ENCODE peak calls at places on chromosomes 12 and 14, in five cellular contexts. One of them, this sample, is unnamed.

GRCh38 chr12:69275471-69275891 is 36.1 kb downstream of the CPSF6 start:
- DNase-seq in A172: no peak
- DNase-seq in GM10248: no peak
- DNase-seq in NCI-H446 treated with DMSO at 0.1 percent for 48 hours: peak
- DNase-seq in HFF-Myc: no peak
- DNase-seq in this sample: no peak

GRCh38 chr12:111340231-111340630 is 28.7 kb downstream of the PHETA1 start:
- DNase-seq in NCI-H446 treated with DMSO at 0.1 percent for 48 hours: no peak
- DNase-seq in HFF-Myc: no peak
- DNase-seq in A172: no peak
- DNase-seq in GM10248: no peak
- DNase-seq in this sample: no peak

GRCh38 chr14:46063872-46064271 is 587.7 kb downstream of the RPL10L start:
- DNase-seq in GM10248: no peak
- DNase-seq in A172: no peak
- DNase-seq in HFF-Myc: no peak
- DNase-seq in NCI-H446 treated with DMSO at 0.1 percent for 48 hours: peak
- DNase-seq in this sample: no peak

GRCh38 chr12:60216226-60216625 is 620.4 kb downstream of the SLC16A7 start:
- DNase-seq in HFF-Myc: no peak
- DNase-seq in NCI-H446 treated with DMSO at 0.1 percent for 48 hours: no peak
- DNase-seq in GM10248: no peak
- DNase-seq in A172: no peak
- DNase-seq in this sample: no peak

GRCh38 chr14:76793324-76793723 is 19.4 kb downstream of the ANGEL1 start:
- DNase-seq in A172: no peak
- DNase-seq in NCI-H446 treated with DMSO at 0.1 percent for 48 hours: no peak
- DNase-seq in GM10248: no peak
- DNase-seq in HFF-Myc: no peak
- DNase-seq in this sample: no peak

GRCh38 chr14:32808574-32809098 is 130.0 kb upstream of the NPAS3 start:
- DNase-seq in A172: peak
- DNase-seq in GM10248: no peak
- DNase-seq in HFF-Myc: no peak
- DNase-seq in NCI-H446 treated with DMSO at 0.1 percent for 48 hours: no peak
- DNase-seq in this sample: no peak

GRCh38 chr12:57735198-57735855 is 3.2 kb downstream of the AGAP2 start:
- DNase-seq in NCI-H446 treated with DMSO at 0.1 percent for 48 hours: no peak
- DNase-seq in A172: no peak
- DNase-seq in GM10248: no peak
- DNase-seq in HFF-Myc: no peak
- DNase-seq in this sample: no peak

GRCh38 chr14:92460916-92461579 is 52.5 kb upstream of the RIN3 start:
- DNase-seq in GM10248: no peak
- DNase-seq in A172: peak
- DNase-seq in NCI-H446 treated with DMSO at 0.1 percent for 48 hours: no peak
- DNase-seq in HFF-Myc: peak
- DNase-seq in this sample: no peak

GRCh38 chr12:131028587-131029338 is 75.1 kb downstream of the ADGRD1 start:
- DNase-seq in NCI-H446 treated with DMSO at 0.1 percent for 48 hours: no peak
- DNase-seq in A172: no peak
- DNase-seq in HFF-Myc: no peak
- DNase-seq in GM10248: no peak
- DNase-seq in this sample: no peak

GRCh38 chr12:26830783-26831601 is 2.0 kb downstream of the ITPR2 start:
- DNase-seq in GM10248: no peak
- DNase-seq in HFF-Myc: no peak
- DNase-seq in A172: no peak
- DNase-seq in NCI-H446 treated with DMSO at 0.1 percent for 48 hours: no peak
- DNase-seq in this sample: peak

GRCh38 chr14:81220488-81220766 is 332 bp downstream of the GTF2A1 start:
- DNase-seq in GM10248: no peak
- DNase-seq in NCI-H446 treated with DMSO at 0.1 percent for 48 hours: no peak
- DNase-seq in HFF-Myc: no peak
- DNase-seq in A172: no peak
- DNase-seq in this sample: no peak

GRCh38 chr12:25839470-25839869 is 119.0 kb upstream of the RASSF8 start:
- DNase-seq in HFF-Myc: no peak
- DNase-seq in A172: no peak
- DNase-seq in NCI-H446 treated with DMSO at 0.1 percent for 48 hours: no peak
- DNase-seq in GM10248: no peak
- DNase-seq in this sample: no peak

GRCh38 chr12:56840922-56841321 is 77.8 kb downstream of the HSD17B6 start:
- DNase-seq in HFF-Myc: no peak
- DNase-seq in A172: peak
- DNase-seq in NCI-H446 treated with DMSO at 0.1 percent for 48 hours: no peak
- DNase-seq in GM10248: no peak
- DNase-seq in this sample: no peak

GRCh38 chr12:25769076-25769945 is 189.2 kb upstream of the RASSF8 start:
- DNase-seq in HFF-Myc: peak
- DNase-seq in GM10248: no peak
- DNase-seq in A172: peak
- DNase-seq in NCI-H446 treated with DMSO at 0.1 percent for 48 hours: no peak
- DNase-seq in this sample: no peak

GRCh38 chr12:120497524-120498150 is 1.7 kb downstream of the DYNLL1 start:
- DNase-seq in NCI-H446 treated with DMSO at 0.1 percent for 48 hours: no peak
- DNase-seq in HFF-Myc: no peak
- DNase-seq in GM10248: no peak
- DNase-seq in A172: no peak
- DNase-seq in this sample: no peak

GRCh38 chr12:108611884-108612415 is 14.1 kb upstream of the TMEM119 start:
- DNase-seq in NCI-H446 treated with DMSO at 0.1 percent for 48 hours: no peak
- DNase-seq in A172: peak
- DNase-seq in HFF-Myc: no peak
- DNase-seq in GM10248: no peak
- DNase-seq in this sample: peak

GRCh38 chr12:49635036-49635435 is 11.7 kb downstream of the PRPF40B start:
- DNase-seq in NCI-H446 treated with DMSO at 0.1 percent for 48 hours: no peak
- DNase-seq in A172: no peak
- DNase-seq in GM10248: no peak
- DNase-seq in HFF-Myc: no peak
- DNase-seq in this sample: no peak

GRCh38 chr14:74712499-74713394 is at the start of the genes AREL1 and FCF1:
- DNase-seq in GM10248: peak
- DNase-seq in NCI-H446 treated with DMSO at 0.1 percent for 48 hours: no peak
- DNase-seq in A172: peak
- DNase-seq in HFF-Myc: peak
- DNase-seq in this sample: no peak

GRCh38 chr14:101820283-101820798 is 58.8 kb downstream of the PPP2R5C start:
- DNase-seq in NCI-H446 treated with DMSO at 0.1 percent for 48 hours: no peak
- DNase-seq in HFF-Myc: no peak
- DNase-seq in GM10248: peak
- DNase-seq in A172: no peak
- DNase-seq in this sample: no peak

GRCh38 chr14:44453433-44454171 is 53.5 kb downstream of the FSCB start:
- DNase-seq in HFF-Myc: no peak
- DNase-seq in GM10248: no peak
- DNase-seq in NCI-H446 treated with DMSO at 0.1 percent for 48 hours: peak
- DNase-seq in A172: no peak
- DNase-seq in this sample: no peak

GRCh38 chr14:77024171-77024627 is 4.3 kb downstream of the IRF2BPL start:
- DNase-seq in NCI-H446 treated with DMSO at 0.1 percent for 48 hours: no peak
- DNase-seq in A172: peak
- DNase-seq in GM10248: no peak
- DNase-seq in HFF-Myc: no peak
- DNase-seq in this sample: no peak

GRCh38 chr12:131774576-131774975 is 53.6 kb upstream of the MMP17 start:
- DNase-seq in GM10248: no peak
- DNase-seq in A172: no peak
- DNase-seq in HFF-Myc: no peak
- DNase-seq in NCI-H446 treated with DMSO at 0.1 percent for 48 hours: no peak
- DNase-seq in this sample: no peak

GRCh38 chr14:104897286-104898194 is 27.1 kb upstream of the PLD4 start:
- DNase-seq in HFF-Myc: no peak
- DNase-seq in NCI-H446 treated with DMSO at 0.1 percent for 48 hours: no peak
- DNase-seq in GM10248: no peak
- DNase-seq in A172: no peak
- DNase-seq in this sample: no peak

GRCh38 chr14:47227051-47227600 is 448.3 kb downstream of the MDGA2 start:
- DNase-seq in A172: peak
- DNase-seq in NCI-H446 treated with DMSO at 0.1 percent for 48 hours: no peak
- DNase-seq in HFF-Myc: no peak
- DNase-seq in GM10248: no peak
- DNase-seq in this sample: peak

GRCh38 chr14:50830044-50830931 is 674 bp downstream of the NIN start:
- DNase-seq in NCI-H446 treated with DMSO at 0.1 percent for 48 hours: no peak
- DNase-seq in HFF-Myc: no peak
- DNase-seq in A172: no peak
- DNase-seq in GM10248: peak
- DNase-seq in this sample: peak

GRCh38 chr14:55605793-55606192 is 25.8 kb downstream of the KTN1 start:
- DNase-seq in NCI-H446 treated with DMSO at 0.1 percent for 48 hours: no peak
- DNase-seq in GM10248: no peak
- DNase-seq in A172: peak
- DNase-seq in HFF-Myc: no peak
- DNase-seq in this sample: no peak

GRCh38 chr14:60998617-60999016 is 17.6 kb downstream of the SLC38A6 start:
- DNase-seq in HFF-Myc: no peak
- DNase-seq in NCI-H446 treated with DMSO at 0.1 percent for 48 hours: no peak
- DNase-seq in A172: no peak
- DNase-seq in GM10248: no peak
- DNase-seq in this sample: no peak

GRCh38 chr14:65808390-65808789 is 395.9 kb downstream of the FUT8 start:
- DNase-seq in HFF-Myc: no peak
- DNase-seq in NCI-H446 treated with DMSO at 0.1 percent for 48 hours: no peak
- DNase-seq in A172: no peak
- DNase-seq in GM10248: no peak
- DNase-seq in this sample: no peak

GRCh38 chr14:97641827-97642226 is 844.6 kb downstream of the VRK1 start:
- DNase-seq in HFF-Myc: no peak
- DNase-seq in A172: no peak
- DNase-seq in NCI-H446 treated with DMSO at 0.1 percent for 48 hours: no peak
- DNase-seq in GM10248: no peak
- DNase-seq in this sample: no peak

GRCh38 chr12:93879476-93880376 is 202.6 kb downstream of the CRADD start:
- DNase-seq in NCI-H446 treated with DMSO at 0.1 percent for 48 hours: peak
- DNase-seq in GM10248: no peak
- DNase-seq in A172: peak
- DNase-seq in HFF-Myc: peak
- DNase-seq in this sample: no peak

GRCh38 chr12:45284096-45284901 is 68.4 kb downstream of the ANO6 start:
- DNase-seq in NCI-H446 treated with DMSO at 0.1 percent for 48 hours: peak
- DNase-seq in A172: peak
- DNase-seq in GM10248: no peak
- DNase-seq in HFF-Myc: no peak
- DNase-seq in this sample: no peak

GRCh38 chr12:119592232-119592631 is 1.3 kb upstream of the TMEM233 start:
- DNase-seq in GM10248: no peak
- DNase-seq in HFF-Myc: no peak
- DNase-seq in A172: peak
- DNase-seq in NCI-H446 treated with DMSO at 0.1 percent for 48 hours: no peak
- DNase-seq in this sample: no peak